ENCODE peak calls at places on chromosome 22, in seven cellular contexts. One of them, this sample, is unnamed.

GRCh38 chr22:29202231-29203192 is 3.2 kb upstream of the EMID1 start:
- DNase-seq in stimulated activated CD4-positive, alpha-beta T cell treated with anti-CD3 and anti-CD28 coated beads, TNF-alpha, amount 100 ng/mL, for 24 hours: peak
- DNase-seq in fibroblast of the conjunctiva: peak
- DNase-seq in EL: no peak
- DNase-seq in naive thymus-derived CD8-positive, alpha-beta T cell: no peak
- DNase-seq in A172: no peak
- DNase-seq in left ventricle myocardium inferior: peak
- DNase-seq in this sample: no peak

GRCh38 chr22:38142606-38143005 is 32.1 kb upstream of the BAIAP2L2 start:
- DNase-seq in stimulated activated CD4-positive, alpha-beta T cell treated with anti-CD3 and anti-CD28 coated beads, TNF-alpha, amount 100 ng/mL, for 24 hours: no peak
- DNase-seq in fibroblast of the conjunctiva: no peak
- DNase-seq in EL: no peak
- DNase-seq in naive thymus-derived CD8-positive, alpha-beta T cell: no peak
- DNase-seq in A172: no peak
- DNase-seq in left ventricle myocardium inferior: no peak
- DNase-seq in this sample: no peak

GRCh38 chr22:17079572-17079971 is 5.2 kb upstream of the IL17RA start:
- DNase-seq in stimulated activated CD4-positive, alpha-beta T cell treated with anti-CD3 and anti-CD28 coated beads, TNF-alpha, amount 100 ng/mL, for 24 hours: no peak
- DNase-seq in fibroblast of the conjunctiva: no peak
- DNase-seq in EL: no peak
- DNase-seq in naive thymus-derived CD8-positive, alpha-beta T cell: no peak
- DNase-seq in A172: no peak
- DNase-seq in left ventricle myocardium inferior: no peak
- DNase-seq in this sample: no peak

GRCh38 chr22:47288640-47289039 is 526.2 kb downstream of the TBC1D22A start:
- DNase-seq in stimulated activated CD4-positive, alpha-beta T cell treated with anti-CD3 and anti-CD28 coated beads, TNF-alpha, amount 100 ng/mL, for 24 hours: no peak
- DNase-seq in fibroblast of the conjunctiva: no peak
- DNase-seq in EL: no peak
- DNase-seq in naive thymus-derived CD8-positive, alpha-beta T cell: peak
- DNase-seq in A172: no peak
- DNase-seq in left ventricle myocardium inferior: no peak
- DNase-seq in this sample: no peak

GRCh38 chr22:47332246-47332980 is 570.0 kb downstream of the TBC1D22A start:
- DNase-seq in stimulated activated CD4-positive, alpha-beta T cell treated with anti-CD3 and anti-CD28 coated beads, TNF-alpha, amount 100 ng/mL, for 24 hours: no peak
- DNase-seq in fibroblast of the conjunctiva: no peak
- DNase-seq in EL: no peak
- DNase-seq in naive thymus-derived CD8-positive, alpha-beta T cell: no peak
- DNase-seq in A172: no peak
- DNase-seq in left ventricle myocardium inferior: no peak
- DNase-seq in this sample: no peak

GRCh38 chr22:46054091-46054877 is 77.3 kb upstream of the WNT7B start:
- DNase-seq in stimulated activated CD4-positive, alpha-beta T cell treated with anti-CD3 and anti-CD28 coated beads, TNF-alpha, amount 100 ng/mL, for 24 hours: no peak
- DNase-seq in fibroblast of the conjunctiva: peak
- DNase-seq in EL: peak
- DNase-seq in naive thymus-derived CD8-positive, alpha-beta T cell: peak
- DNase-seq in A172: peak
- DNase-seq in left ventricle myocardium inferior: peak
- DNase-seq in this sample: peak

GRCh38 chr22:38404419-38404818 is 50.6 kb downstream of the KCNJ4 start:
- DNase-seq in stimulated activated CD4-positive, alpha-beta T cell treated with anti-CD3 and anti-CD28 coated beads, TNF-alpha, amount 100 ng/mL, for 24 hours: no peak
- DNase-seq in fibroblast of the conjunctiva: no peak
- DNase-seq in EL: no peak
- DNase-seq in naive thymus-derived CD8-positive, alpha-beta T cell: no peak
- DNase-seq in A172: no peak
- DNase-seq in left ventricle myocardium inferior: no peak
- DNase-seq in this sample: no peak

GRCh38 chr22:26887456-26887855 is 230.1 kb downstream of the MIAT start:
- DNase-seq in stimulated activated CD4-positive, alpha-beta T cell treated with anti-CD3 and anti-CD28 coated beads, TNF-alpha, amount 100 ng/mL, for 24 hours: no peak
- DNase-seq in fibroblast of the conjunctiva: peak
- DNase-seq in EL: peak
- DNase-seq in naive thymus-derived CD8-positive, alpha-beta T cell: no peak
- DNase-seq in A172: peak
- DNase-seq in left ventricle myocardium inferior: no peak
- DNase-seq in this sample: no peak

GRCh38 chr22:24975813-24976341 is 23.4 kb downstream of the KIAA1671 start:
- DNase-seq in stimulated activated CD4-positive, alpha-beta T cell treated with anti-CD3 and anti-CD28 coated beads, TNF-alpha, amount 100 ng/mL, for 24 hours: no peak
- DNase-seq in fibroblast of the conjunctiva: no peak
- DNase-seq in EL: no peak
- DNase-seq in naive thymus-derived CD8-positive, alpha-beta T cell: no peak
- DNase-seq in A172: no peak
- DNase-seq in left ventricle myocardium inferior: peak
- DNase-seq in this sample: no peak

GRCh38 chr22:33139937-33140336 is 81.8 kb upstream of the SYN3 start:
- DNase-seq in stimulated activated CD4-positive, alpha-beta T cell treated with anti-CD3 and anti-CD28 coated beads, TNF-alpha, amount 100 ng/mL, for 24 hours: no peak
- DNase-seq in fibroblast of the conjunctiva: no peak
- DNase-seq in EL: no peak
- DNase-seq in naive thymus-derived CD8-positive, alpha-beta T cell: no peak
- DNase-seq in A172: no peak
- DNase-seq in left ventricle myocardium inferior: no peak
- DNase-seq in this sample: no peak

GRCh38 chr22:45212306-45212709 is 28.4 kb downstream of the KIAA0930 start:
- DNase-seq in stimulated activated CD4-positive, alpha-beta T cell treated with anti-CD3 and anti-CD28 coated beads, TNF-alpha, amount 100 ng/mL, for 24 hours: no peak
- DNase-seq in fibroblast of the conjunctiva: peak
- DNase-seq in EL: peak
- DNase-seq in naive thymus-derived CD8-positive, alpha-beta T cell: no peak
- DNase-seq in A172: peak
- DNase-seq in left ventricle myocardium inferior: peak
- DNase-seq in this sample: no peak

GRCh38 chr22:25726241-25726640 is 15.7 kb upstream of the MYO18B start:
- DNase-seq in stimulated activated CD4-positive, alpha-beta T cell treated with anti-CD3 and anti-CD28 coated beads, TNF-alpha, amount 100 ng/mL, for 24 hours: no peak
- DNase-seq in fibroblast of the conjunctiva: no peak
- DNase-seq in EL: no peak
- DNase-seq in naive thymus-derived CD8-positive, alpha-beta T cell: no peak
- DNase-seq in A172: no peak
- DNase-seq in left ventricle myocardium inferior: no peak
- DNase-seq in this sample: no peak

GRCh38 chr22:37940698-37941376 is 12.6 kb downstream of the C22orf23 start:
- DNase-seq in stimulated activated CD4-positive, alpha-beta T cell treated with anti-CD3 and anti-CD28 coated beads, TNF-alpha, amount 100 ng/mL, for 24 hours: no peak
- DNase-seq in fibroblast of the conjunctiva: peak
- DNase-seq in EL: peak
- DNase-seq in naive thymus-derived CD8-positive, alpha-beta T cell: no peak
- DNase-seq in A172: no peak
- DNase-seq in left ventricle myocardium inferior: no peak
- DNase-seq in this sample: no peak

GRCh38 chr22:44759430-44760310 is 7.3 kb downstream of the ARHGAP8 start:
- DNase-seq in stimulated activated CD4-positive, alpha-beta T cell treated with anti-CD3 and anti-CD28 coated beads, TNF-alpha, amount 100 ng/mL, for 24 hours: no peak
- DNase-seq in fibroblast of the conjunctiva: no peak
- DNase-seq in EL: no peak
- DNase-seq in naive thymus-derived CD8-positive, alpha-beta T cell: no peak
- DNase-seq in A172: no peak
- DNase-seq in left ventricle myocardium inferior: no peak
- DNase-seq in this sample: no peak

GRCh38 chr22:38071421-38072321 is 12.3 kb downstream of the SLC16A8 start:
- DNase-seq in stimulated activated CD4-positive, alpha-beta T cell treated with anti-CD3 and anti-CD28 coated beads, TNF-alpha, amount 100 ng/mL, for 24 hours: no peak
- DNase-seq in fibroblast of the conjunctiva: no peak
- DNase-seq in EL: no peak
- DNase-seq in naive thymus-derived CD8-positive, alpha-beta T cell: no peak
- DNase-seq in A172: no peak
- DNase-seq in left ventricle myocardium inferior: no peak
- DNase-seq in this sample: no peak

GRCh38 chr22:42283288-42284229 is 13.1 kb upstream of the TCF20 start:
- DNase-seq in stimulated activated CD4-positive, alpha-beta T cell treated with anti-CD3 and anti-CD28 coated beads, TNF-alpha, amount 100 ng/mL, for 24 hours: peak
- DNase-seq in fibroblast of the conjunctiva: no peak
- DNase-seq in EL: peak
- DNase-seq in naive thymus-derived CD8-positive, alpha-beta T cell: no peak
- DNase-seq in A172: no peak
- DNase-seq in left ventricle myocardium inferior: no peak
- DNase-seq in this sample: no peak

GRCh38 chr22:45322873-45323525 is 13.3 kb downstream of the FAM118A start:
- DNase-seq in stimulated activated CD4-positive, alpha-beta T cell treated with anti-CD3 and anti-CD28 coated beads, TNF-alpha, amount 100 ng/mL, for 24 hours: no peak
- DNase-seq in fibroblast of the conjunctiva: no peak
- DNase-seq in EL: no peak
- DNase-seq in naive thymus-derived CD8-positive, alpha-beta T cell: peak
- DNase-seq in A172: no peak
- DNase-seq in left ventricle myocardium inferior: no peak
- DNase-seq in this sample: no peak

GRCh38 chr22:38317237-38317994 is at the start of gene CSNK1E:
- DNase-seq in stimulated activated CD4-positive, alpha-beta T cell treated with anti-CD3 and anti-CD28 coated beads, TNF-alpha, amount 100 ng/mL, for 24 hours: peak
- DNase-seq in fibroblast of the conjunctiva: no peak
- DNase-seq in EL: peak
- DNase-seq in naive thymus-derived CD8-positive, alpha-beta T cell: peak
- DNase-seq in A172: no peak
- DNase-seq in left ventricle myocardium inferior: peak
- DNase-seq in this sample: peak

GRCh38 chr22:24995649-24996180 is 43.2 kb downstream of the KIAA1671 start:
- DNase-seq in stimulated activated CD4-positive, alpha-beta T cell treated with anti-CD3 and anti-CD28 coated beads, TNF-alpha, amount 100 ng/mL, for 24 hours: no peak
- DNase-seq in fibroblast of the conjunctiva: no peak
- DNase-seq in EL: no peak
- DNase-seq in naive thymus-derived CD8-positive, alpha-beta T cell: no peak
- DNase-seq in A172: no peak
- DNase-seq in left ventricle myocardium inferior: no peak
- DNase-seq in this sample: no peak

GRCh38 chr22:45688606-45689080 is 17.0 kb downstream of the ATXN10 start:
- DNase-seq in stimulated activated CD4-positive, alpha-beta T cell treated with anti-CD3 and anti-CD28 coated beads, TNF-alpha, amount 100 ng/mL, for 24 hours: no peak
- DNase-seq in fibroblast of the conjunctiva: peak
- DNase-seq in EL: peak
- DNase-seq in naive thymus-derived CD8-positive, alpha-beta T cell: no peak
- DNase-seq in A172: peak
- DNase-seq in left ventricle myocardium inferior: no peak
- DNase-seq in this sample: no peak